ENCODE peak calls at places on chromosomes 7 and 10, in nine cellular contexts. A, I, Z, D, V, S, Q, R and B are unnamed samples.
A peak's percentile ranks its signal among the peaks of the same experiment; 100 is the strongest.

GRCh38 chr10:32971536-32972091 is 13.6 kb upstream of the ITGB1 start:
- DNase-seq in Z (no peak), A (no peak), D (peak; percentile 42), R (no peak), Q (no peak), V (peak; percentile 44), S (peak; percentile 73), I (no peak), B (no peak)

GRCh38 chr7:123410273-123410928 is 124.0 kb downstream of the IQUB start:
- DNase-seq in V (peak; percentile 58), S (no peak), Z (no peak), A (no peak), R (no peak), Q (no peak), D (no peak), I (peak; percentile 7), B (no peak)

GRCh38 chr7:133843341-133843740 is 283.8 kb upstream of the LRGUK start:
- DNase-seq in S (no peak), Q (no peak), Z (no peak), R (no peak), A (no peak), V (no peak), D (no peak), I (no peak), B (no peak)

GRCh38 chr10:21724020-21724589 is 190.1 kb downstream of the MLLT10 start:
- DNase-seq in S (peak; percentile 29), V (no peak), D (no peak), I (no peak), Z (no peak), Q (no peak), A (no peak), R (no peak), B (no peak)

GRCh38 chr7:28296571-28297483 is 115.5 kb upstream of the CREB5 start:
- DNase-seq in R (no peak), Q (no peak), D (peak; percentile 27), Z (peak; percentile 88), I (peak; percentile 6), V (peak; percentile 57), A (peak; percentile 66), S (peak; percentile 66), B (peak; percentile 13)

GRCh38 chr7:130290745-130291144 is 2.2 kb upstream of the CPA4 start:
- DNase-seq in Q (no peak), R (no peak), Z (no peak), V (no peak), S (peak; percentile 51), I (peak; percentile 59), D (no peak), A (no peak), B (no peak)

GRCh38 chr10:106565546-106565945 is 599.0 kb downstream of the SORCS1 start:
- DNase-seq in V (no peak), Z (no peak), D (no peak), I (no peak), Q (no peak), R (no peak), A (no peak), S (no peak), B (no peak)

GRCh38 chr7:95473276-95473985 is 12.3 kb upstream of the ASB4 start:
- DNase-seq in S (no peak), I (no peak), Z (no peak), R (no peak), A (no peak), Q (no peak), D (no peak), V (no peak), B (no peak)

GRCh38 chr7:137930616-137931015 is 71.3 kb downstream of the CREB3L2 start:
- DNase-seq in A (no peak), R (no peak), D (no peak), S (peak; percentile 50), V (no peak), Q (no peak), I (no peak), Z (no peak), B (no peak)

GRCh38 chr7:155412416-155413253 is 45.3 kb upstream of the EN2 start:
- DNase-seq in Z (peak; percentile 89), D (peak; percentile 42), V (peak; percentile 77), A (peak; percentile 52), R (peak; percentile 73), S (peak; percentile 67), I (peak; percentile 33), Q (no peak), B (peak; percentile 12)

GRCh38 chr10:93126484-93127052 is 52.9 kb downstream of the CYP26A1 start:
- DNase-seq in S (peak; percentile 49), R (no peak), Q (no peak), V (no peak), I (no peak), D (no peak), A (no peak), Z (peak; percentile 56), B (no peak)
- TF ChIP-seq CTCF in S (peak; percentile 23), R (peak; percentile 45), Q (no peak), V (peak; percentile 33), I (peak; percentile 63), D (peak; percentile 30), A (no peak), Z (peak; percentile 82), B (no peak)

DNA sequence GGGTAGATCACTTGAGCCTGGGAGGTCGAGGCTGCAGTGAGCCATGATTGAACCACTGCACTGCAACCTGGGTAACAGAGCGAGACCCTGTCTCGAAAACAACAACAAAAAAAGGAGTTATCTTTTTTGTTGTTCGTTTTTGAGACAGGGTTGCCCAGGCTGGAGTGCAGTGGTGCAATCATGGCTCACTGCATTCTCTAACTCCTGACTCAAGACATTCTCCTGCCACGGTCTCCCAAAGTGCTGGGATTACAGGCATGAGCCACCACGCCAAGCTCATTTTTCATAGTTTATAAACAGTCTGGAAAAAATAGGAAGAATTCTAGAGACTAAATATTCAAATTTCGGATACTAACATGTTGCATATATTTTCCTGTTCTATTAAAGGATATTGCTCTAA is 29.4 kb downstream of the SFXN4 start:
- DNase-seq in A (no peak), Q (no peak), D (no peak), V (no peak), S (no peak), I (no peak), Z (no peak), R (no peak), B (no peak)
- H3K27ac ChIP-seq in A (no peak overlapping the region), Q (no peak overlapping the region), D (peak overlapping the region; percentile 25), V (peak overlapping the region; percentile 72), S (no peak overlapping the region), I (no peak overlapping the region), Z (no peak overlapping the region), R (peak overlapping the region; percentile 83), B (no peak overlapping the region)

GRCh38 chr7:115558186-115558585 is 472.4 kb downstream of the TFEC start:
- DNase-seq in Q (no peak), D (no peak), V (no peak), R (no peak), Z (no peak), I (no peak), A (no peak), S (no peak), B (no peak)

GRCh38 chr7:115559877-115560276 is 470.7 kb downstream of the TFEC start:
- DNase-seq in Z (no peak), A (no peak), S (no peak), V (no peak), Q (no peak), I (no peak), D (no peak), R (no peak), B (no peak)

GRCh38 chr7:115561341-115562110 is 469.0 kb downstream of the TFEC start:
- DNase-seq in D (no peak), A (no peak), S (no peak), R (no peak), Z (no peak), I (no peak), V (peak; percentile 46), Q (no peak), B (no peak)
- TF ChIP-seq CTCF in D (no peak), A (no peak), S (no peak), R (no peak), Z (no peak), I (no peak), V (no peak), Q (no peak), B (no peak)

GRCh38 chr10:42934351-42934811 is 142.5 kb upstream of the RET start:
- DNase-seq in V (no peak), Z (no peak), Q (no peak), A (peak; percentile 48), D (no peak), I (no peak), S (no peak), R (no peak), B (no peak)
- H3K27ac ChIP-seq in V (no peak overlapping the region), Z (no peak overlapping the region), Q (no peak overlapping the region), A (peak overlapping the region; percentile 73), D (no peak overlapping the region), I (no peak overlapping the region), S (no peak overlapping the region), R (no peak overlapping the region), B (no peak overlapping the region)

GRCh38 chr10:65350619-65351018 is 1575.2 kb upstream of the LRRTM3 start:
- DNase-seq in R (no peak), V (peak; percentile 6), Q (no peak), Z (no peak), A (no peak), D (no peak), I (no peak), S (no peak), B (no peak)
- TF ChIP-seq CTCF in R (no peak), V (no peak), Q (no peak), Z (no peak), A (no peak), D (no peak), I (no peak), S (no peak), B (no peak)

GRCh38 chr10:73332379-73332778 is 26.3 kb downstream of the CFAP70 start:
- DNase-seq in S (no peak), A (no peak), D (no peak), Z (no peak), Q (no peak), V (no peak), I (no peak), R (no peak), B (no peak)
- H3K27ac ChIP-seq in S (no peak overlapping the region), A (no peak overlapping the region), D (no peak overlapping the region), Z (no peak overlapping the region), Q (no peak overlapping the region), V (no peak overlapping the region), I (no peak overlapping the region), R (no peak overlapping the region), B (no peak overlapping the region)